ENCODE peak calls at places on chromosomes 4 and X, in four cellular contexts. S is tibial nerve, N is glutamatergic neuron, C is smooth muscle cell of the brain vasculature. F is an unnamed sample.

GRCh38 chr4:86935499-86935832 is 655 bp downstream of the AFF1 start:
- DNase-seq in N (peak), S (peak), C (no peak), F (peak)

GRCh38 chrX:107656965-107657364 is 28.7 kb downstream of the PRPS1 start:
- DNase-seq in N (no peak), S (no peak), C (no peak), F (no peak)

GRCh38 chr4:172892300-172892699 is 276.3 kb upstream of the GALNT7 start:
- DNase-seq in S (no peak), C (no peak), N (no peak), F (peak)

GRCh38 chr4:30901781-30902479 is 181.8 kb downstream of the PCDH7 start:
- DNase-seq in N (no peak), C (no peak), S (no peak), F (no peak)

GRCh38 chrX:21989415-21989814 is 42.7 kb upstream of the PHEX start:
- DNase-seq in C (no peak), S (no peak), N (no peak), F (no peak)

GRCh38 chr4:137664055-137664405 is 131.7 kb upstream of the PCDH18 start:
- DNase-seq in N (no peak), C (peak), S (no peak), F (no peak)

GRCh38 chr4:17189322-17189721 is 290.9 kb upstream of the LDB2 start:
- DNase-seq in S (peak), N (no peak), C (no peak), F (peak)

GRCh38 chr4:167867191-167867590 is 225.1 kb upstream of the ANXA10 start:
- DNase-seq in N (no peak), C (no peak), S (no peak), F (no peak)

GRCh38 chr4:145347684-145348083 is 134.0 kb upstream of the SMAD1 start:
- DNase-seq in S (no peak), N (no peak), C (no peak), F (no peak)

GRCh38 chr4:2637956-2638552 is 101.6 kb downstream of the FAM193A start:
- DNase-seq in C (no peak), S (no peak), N (no peak), F (no peak)

GRCh38 chrX:123749643-123750042 is 16.8 kb upstream of the THOC2 start:
- DNase-seq in S (no peak), C (no peak), N (no peak), F (no peak)

GRCh38 chr4:2803624-2804448 is 11.0 kb downstream of the SH3BP2 start:
- DNase-seq in N (no peak), C (no peak), S (no peak), F (no peak)

GRCh38 chr4:104915864-104916263 is 230.8 kb upstream of the TET2 start:
- DNase-seq in S (no peak), C (no peak), N (no peak), F (no peak)

GRCh38 chr4:142846729-142847606 is 867 bp upstream of the INPP4B start:
- DNase-seq in C (no peak), N (peak), S (peak), F (peak)

GRCh38 chrX:153969125-153969903 is 2.3 kb downstream of the HCFC1 start:
- DNase-seq in S (no peak), C (no peak), N (no peak), F (no peak)

GRCh38 chrX:150269613-150270254 is 93.4 kb upstream of the MAMLD1 start:
- DNase-seq in N (no peak), S (no peak), C (no peak), F (no peak)

GRCh38 chrX:109389917-109390316 is 92.0 kb downstream of the GUCY2F start:
- DNase-seq in S (no peak), N (no peak), C (no peak), F (no peak)

GRCh38 chrX:41087219-41087618 is 2.0 kb downstream of the USP9X start:
- DNase-seq in C (no peak), S (no peak), N (no peak), F (no peak)

GRCh38 chrX:133215747-133216146 is 2.4 kb downstream of the TFDP3 start:
- DNase-seq in N (peak), S (no peak), C (no peak), F (peak)

GRCh38 chr4:165207016-165207430 is 338 bp upstream of the KLHL2 start:
- DNase-seq in S (no peak), C (no peak), N (no peak), F (peak)

GRCh38 chr4:108166441-108167315 is 2.1 kb downstream of the LEF1 start:
- DNase-seq in N (peak), S (no peak), C (no peak), F (peak)

GRCh38 chr4:176149680-176150079 is 45.7 kb downstream of the SPATA4 start:
- DNase-seq in N (no peak), C (no peak), S (no peak), F (no peak)

GRCh38 chrX:30308263-30309138 is 689 bp downstream of the NR0B1 start:
- DNase-seq in N (peak), S (no peak), C (no peak), F (no peak)

GRCh38 chr4:41307633-41308032 is 50.9 kb downstream of the UCHL1 start:
- DNase-seq in N (no peak), C (no peak), S (no peak), F (no peak)

GRCh38 chr4:36394352-36394903 is 113.0 kb downstream of the DTHD1 start:
- DNase-seq in N (no peak), S (no peak), C (no peak), F (no peak)

GRCh38 chrX:1316527-1316926 is 20.1 kb upstream of the IL3RA start:
- DNase-seq in N (no peak), C (no peak), S (peak), F (peak)

GRCh38 chrX:109475174-109475891 is 6.6 kb downstream of the GUCY2F start:
- DNase-seq in C (peak), N (peak), S (peak), F (peak)

GRCh38 chrX:97639526-97639925 is 755.8 kb downstream of the RPA4 start:
- DNase-seq in S (no peak), N (peak), C (no peak), F (no peak)

GRCh38 chr4:63396269-63396668 is 1013.0 kb downstream of the TECRL start:
- DNase-seq in C (no peak), S (no peak), N (no peak), F (no peak)

GRCh38 chr4:58776627-58777026 is 1666.4 kb upstream of the IGFBP7 start:
- DNase-seq in C (no peak), N (no peak), S (no peak), F (no peak)

GRCh38 chrX:12390301-12390700 is 252.0 kb downstream of the FRMPD4 start:
- DNase-seq in N (no peak), S (no peak), C (no peak), F (no peak)

GRCh38 chr4:108272566-108272965 is 103.8 kb upstream of the LEF1 start:
- DNase-seq in N (no peak), S (no peak), C (no peak), F (no peak)

GRCh38 chr4:1207157-1207470 is 34.7 kb upstream of the SPON2 start:
- DNase-seq in N (peak), S (no peak), C (no peak), F (no peak)

GRCh38 chrX:115284877-115285276 is 4.6 kb upstream of the LUZP4 start:
- DNase-seq in C (no peak), N (no peak), S (no peak), F (no peak)

F was measured in colonic mucosa.